ENCODE peak calls at places on chromosomes 6 and 20, in ten cellular contexts. One of them, this sample, is unnamed.

GRCh38 chr6:40733770-40734396 is 146.7 kb upstream of the LRFN2 start:
- DNase-seq in esophagus squamous epithelium: no peak
- DNase-seq in cardiac muscle cell: no peak
- DNase-seq in pancreas: no peak
- DNase-seq in fibroblast of lung: no peak
- DNase-seq in DND-41: no peak
- DNase-seq in foreskin fibroblast: no peak
- DNase-seq in tibial artery: no peak
- DNase-seq in cardiac fibroblast: no peak
- DNase-seq in H1: no peak
- DNase-seq in this sample: no peak

GRCh38 chr20:23133560-23133998 is 47.5 kb upstream of the CD93 start:
- DNase-seq in foreskin fibroblast: no peak
- DNase-seq in H1: no peak
- DNase-seq in cardiac muscle cell: no peak
- DNase-seq in fibroblast of lung: no peak
- DNase-seq in pancreas: no peak
- DNase-seq in tibial artery: no peak
- DNase-seq in esophagus squamous epithelium: no peak
- DNase-seq in cardiac fibroblast: no peak
- DNase-seq in DND-41: no peak
- DNase-seq in this sample: no peak

GRCh38 chr6:159720708-159721107 is 6.6 kb upstream of the WTAP start:
- DNase-seq in esophagus squamous epithelium: no peak
- DNase-seq in pancreas: no peak
- DNase-seq in H1: no peak
- DNase-seq in fibroblast of lung: peak; percentile 33
- DNase-seq in foreskin fibroblast: no peak
- DNase-seq in DND-41: peak; percentile 28
- DNase-seq in cardiac fibroblast: peak; percentile 49
- DNase-seq in cardiac muscle cell: peak; percentile 44
- DNase-seq in tibial artery: no peak
- DNase-seq in this sample: no peak

GRCh38 chr6:46184114-46184513 is 13.3 kb upstream of the ENPP5 start:
- DNase-seq in DND-41: no peak
- DNase-seq in H1: no peak
- DNase-seq in pancreas: no peak
- DNase-seq in cardiac muscle cell: no peak
- DNase-seq in esophagus squamous epithelium: no peak
- DNase-seq in foreskin fibroblast: peak; percentile 50
- DNase-seq in tibial artery: no peak
- DNase-seq in fibroblast of lung: peak; percentile 69
- DNase-seq in cardiac fibroblast: peak; percentile 90
- DNase-seq in this sample: peak; percentile 68

GRCh38 chr6:10521104-10521808 is at the start of gene GCNT2:
- DNase-seq in pancreas: no peak
- DNase-seq in cardiac fibroblast: no peak
- DNase-seq in esophagus squamous epithelium: no peak
- DNase-seq in fibroblast of lung: peak; percentile 41
- DNase-seq in cardiac muscle cell: peak; percentile 94
- DNase-seq in foreskin fibroblast: no peak
- DNase-seq in H1: peak; percentile 59
- DNase-seq in DND-41: no peak
- DNase-seq in tibial artery: no peak
- DNase-seq in this sample: peak; percentile 33

GRCh38 chr6:158095031-158095430 is 73.0 kb downstream of the SERAC1 start:
- DNase-seq in esophagus squamous epithelium: no peak
- DNase-seq in cardiac muscle cell: no peak
- DNase-seq in fibroblast of lung: no peak
- DNase-seq in foreskin fibroblast: no peak
- DNase-seq in tibial artery: no peak
- DNase-seq in H1: no peak
- DNase-seq in cardiac fibroblast: peak; percentile 33
- DNase-seq in DND-41: no peak
- DNase-seq in pancreas: no peak
- DNase-seq in this sample: no peak

GRCh38 chr6:134097114-134097707 is 44.8 kb upstream of the SLC2A12 start:
- DNase-seq in DND-41: peak; percentile 64
- DNase-seq in tibial artery: peak; percentile 51
- DNase-seq in cardiac muscle cell: peak; percentile 80
- DNase-seq in cardiac fibroblast: peak; percentile 86
- DNase-seq in esophagus squamous epithelium: no peak
- DNase-seq in H1: peak; percentile 71
- DNase-seq in pancreas: peak; percentile 48
- DNase-seq in fibroblast of lung: peak; percentile 83
- DNase-seq in foreskin fibroblast: peak; percentile 56
- DNase-seq in this sample: peak; percentile 56

GRCh38 chr6:33908025-33908424 is 104.2 kb upstream of the MLN start:
- DNase-seq in esophagus squamous epithelium: no peak
- DNase-seq in fibroblast of lung: no peak
- DNase-seq in tibial artery: no peak
- DNase-seq in cardiac muscle cell: no peak
- DNase-seq in cardiac fibroblast: no peak
- DNase-seq in H1: no peak
- DNase-seq in pancreas: no peak
- DNase-seq in DND-41: no peak
- DNase-seq in foreskin fibroblast: no peak
- DNase-seq in this sample: no peak

GRCh38 chr6:169291639-169292339 is 38.1 kb upstream of the THBS2 start:
- DNase-seq in cardiac fibroblast: peak; percentile 26
- DNase-seq in pancreas: no peak
- DNase-seq in fibroblast of lung: no peak
- DNase-seq in DND-41: no peak
- DNase-seq in foreskin fibroblast: peak; percentile 37
- DNase-seq in H1: no peak
- DNase-seq in esophagus squamous epithelium: no peak
- DNase-seq in tibial artery: no peak
- DNase-seq in cardiac muscle cell: no peak
- DNase-seq in this sample: no peak

GRCh38 chr6:128339635-128340436 is 180.6 kb downstream of the PTPRK start:
- DNase-seq in H1: no peak
- DNase-seq in DND-41: no peak
- DNase-seq in tibial artery: no peak
- DNase-seq in cardiac muscle cell: no peak
- DNase-seq in foreskin fibroblast: no peak
- DNase-seq in esophagus squamous epithelium: no peak
- DNase-seq in pancreas: no peak
- DNase-seq in cardiac fibroblast: no peak
- DNase-seq in fibroblast of lung: peak; percentile 91
- DNase-seq in this sample: no peak

GRCh38 chr6:43299338-43300293 is 1.6 kb downstream of the SLC22A7 start:
- DNase-seq in H1: no peak
- DNase-seq in fibroblast of lung: no peak
- DNase-seq in cardiac fibroblast: no peak
- DNase-seq in cardiac muscle cell: no peak
- DNase-seq in esophagus squamous epithelium: no peak
- DNase-seq in foreskin fibroblast: no peak
- DNase-seq in tibial artery: no peak
- DNase-seq in DND-41: no peak
- DNase-seq in pancreas: no peak
- DNase-seq in this sample: no peak

GRCh38 chr20:41142241-41142640 is 4.9 kb downstream of the PLCG1 start:
- DNase-seq in cardiac muscle cell: no peak
- DNase-seq in fibroblast of lung: no peak
- DNase-seq in DND-41: peak; percentile 40
- DNase-seq in pancreas: no peak
- DNase-seq in cardiac fibroblast: no peak
- DNase-seq in foreskin fibroblast: no peak
- DNase-seq in tibial artery: no peak
- DNase-seq in esophagus squamous epithelium: no peak
- DNase-seq in H1: no peak
- DNase-seq in this sample: no peak

GRCh38 chr6:111871725-111872520 is 1.3 kb downstream of the FYN start:
- DNase-seq in esophagus squamous epithelium: no peak
- DNase-seq in DND-41: peak; percentile 68
- DNase-seq in H1: peak; percentile 66
- DNase-seq in cardiac fibroblast: peak; percentile 25
- DNase-seq in cardiac muscle cell: peak; percentile 45
- DNase-seq in fibroblast of lung: peak; percentile 42
- DNase-seq in tibial artery: peak; percentile 48
- DNase-seq in pancreas: no peak
- DNase-seq in foreskin fibroblast: peak; percentile 24
- DNase-seq in this sample: peak; percentile 29

GRCh38 chr6:84870693-84871092 is 106.3 kb upstream of the TBX18 start:
- DNase-seq in cardiac fibroblast: no peak
- DNase-seq in DND-41: no peak
- DNase-seq in pancreas: no peak
- DNase-seq in cardiac muscle cell: no peak
- DNase-seq in esophagus squamous epithelium: no peak
- DNase-seq in tibial artery: no peak
- DNase-seq in H1: no peak
- DNase-seq in fibroblast of lung: no peak
- DNase-seq in foreskin fibroblast: no peak
- DNase-seq in this sample: no peak
- TF ChIP-seq CTCF in cardiac fibroblast: no peak
- TF ChIP-seq CTCF in DND-41: no peak
- TF ChIP-seq CTCF in pancreas: no peak
- TF ChIP-seq CTCF in cardiac muscle cell: no peak
- TF ChIP-seq CTCF in esophagus squamous epithelium: no peak
- TF ChIP-seq CTCF in tibial artery: no peak
- TF ChIP-seq CTCF in H1: no peak
- TF ChIP-seq CTCF in fibroblast of lung: no peak
- TF ChIP-seq CTCF in foreskin fibroblast: no peak
- TF ChIP-seq CTCF in this sample: peak; percentile 15

DNA sequence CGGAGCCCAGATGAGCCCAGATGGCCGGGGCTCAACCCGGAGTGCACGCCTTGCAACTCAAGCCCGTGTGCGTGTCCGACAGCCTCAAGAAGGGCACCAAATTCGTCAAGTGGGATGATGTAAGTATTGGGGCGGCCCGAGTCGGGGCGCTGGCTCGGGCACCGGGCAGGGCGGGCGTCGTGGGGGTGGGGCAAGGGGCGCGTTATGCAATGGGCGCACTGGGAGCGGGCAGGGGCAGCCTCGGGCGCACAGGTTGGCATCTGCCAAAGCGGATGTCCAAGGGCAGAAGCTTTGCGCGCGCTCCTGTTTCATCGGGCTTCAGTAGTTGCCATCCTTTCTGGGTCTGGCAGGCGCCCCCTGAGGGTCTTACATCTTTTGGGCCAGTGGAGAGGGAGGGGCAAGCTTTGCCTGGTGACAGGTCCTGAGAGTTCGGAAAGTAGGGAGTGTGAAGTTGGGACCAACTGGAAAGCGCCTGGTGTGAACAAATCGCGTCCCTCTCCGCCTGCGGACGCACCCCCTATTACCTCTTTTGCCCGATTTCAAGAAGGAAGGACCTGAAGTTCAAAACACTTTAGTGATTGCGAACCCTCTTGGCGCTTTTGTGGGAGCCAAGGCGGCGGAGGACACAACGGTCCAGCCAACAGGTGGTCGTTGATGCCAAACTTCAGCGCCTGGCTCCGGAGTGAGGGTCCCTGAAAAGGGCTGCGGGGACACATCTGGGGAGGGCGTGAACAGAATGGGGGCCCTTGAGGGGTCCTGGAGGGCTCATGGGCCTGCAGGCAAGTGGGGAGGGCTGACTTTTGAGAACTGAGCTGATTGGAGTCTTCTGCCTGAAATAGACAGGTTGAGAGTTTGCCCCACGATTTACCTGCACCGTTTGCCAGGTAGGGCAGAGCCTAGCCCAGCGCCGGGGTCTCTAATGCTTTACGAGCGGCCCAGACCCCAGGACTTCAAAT is 844 bp downstream of the PLCB1 start:
- DNase-seq in pancreas: peak; percentile 68
- DNase-seq in tibial artery: peak; percentile 27
- DNase-seq in H1: no peak
- DNase-seq in cardiac muscle cell: peak; percentile 50
- DNase-seq in fibroblast of lung: peak; percentile 53
- DNase-seq in esophagus squamous epithelium: no peak
- DNase-seq in foreskin fibroblast: no peak
- DNase-seq in cardiac fibroblast: peak; percentile 53
- DNase-seq in DND-41: peak; percentile 66
- DNase-seq in this sample: no peak
- H3K4me3 ChIP-seq in pancreas: peak overlapping the region; percentile 85
- H3K4me3 ChIP-seq in tibial artery: peak overlapping the region; percentile 66
- H3K4me3 ChIP-seq in H1: peak overlapping the region; percentile 58
- H3K4me3 ChIP-seq in cardiac muscle cell: peak overlapping the region; percentile 59
- H3K4me3 ChIP-seq in fibroblast of lung: peak overlapping the region; percentile 45
- H3K4me3 ChIP-seq in esophagus squamous epithelium: peak overlapping the region; percentile 85
- H3K4me3 ChIP-seq in foreskin fibroblast: peak overlapping the region; percentile 58
- H3K4me3 ChIP-seq in cardiac fibroblast: peak overlapping the region; percentile 69
- H3K4me3 ChIP-seq in DND-41: peak overlapping the region; percentile 45
- H3K4me3 ChIP-seq in this sample: peak overlapping the region; percentile 58

DNA sequence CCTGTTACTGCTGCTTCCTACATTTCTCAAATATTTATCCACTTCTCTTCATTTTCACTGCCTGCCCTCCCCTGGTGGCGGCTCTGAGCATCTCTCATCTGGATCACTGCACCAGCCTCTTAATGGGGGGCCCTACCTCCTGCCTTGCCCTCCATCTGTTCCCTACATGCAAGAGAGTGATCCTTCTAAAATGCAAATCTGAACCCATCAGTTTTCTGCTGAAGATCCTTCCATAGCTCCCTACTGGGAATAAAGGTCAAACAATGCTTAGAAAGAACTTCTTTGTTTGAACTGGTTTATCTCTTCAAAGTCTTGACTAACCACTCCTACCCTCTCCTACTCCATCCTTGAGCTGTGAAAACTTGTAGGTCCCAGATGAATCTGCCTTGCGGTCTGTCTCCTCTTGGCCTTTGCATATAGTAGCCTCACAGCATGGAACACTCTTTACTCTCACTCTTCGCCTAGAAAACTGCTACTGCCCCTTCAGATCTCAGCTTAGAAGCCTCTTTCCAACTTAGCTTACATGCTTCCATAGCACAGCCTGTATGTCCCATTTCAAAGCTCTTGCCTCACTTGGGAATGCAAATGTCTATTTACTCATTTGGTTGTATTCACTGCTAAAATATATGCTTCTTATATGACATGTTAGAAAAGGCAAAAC is 119.3 kb downstream of the QRSL1 start:
- DNase-seq in H1: peak; percentile 56
- DNase-seq in cardiac muscle cell: no peak
- DNase-seq in fibroblast of lung: no peak
- DNase-seq in foreskin fibroblast: no peak
- DNase-seq in pancreas: no peak
- DNase-seq in esophagus squamous epithelium: no peak
- DNase-seq in cardiac fibroblast: no peak
- DNase-seq in DND-41: no peak
- DNase-seq in tibial artery: no peak
- DNase-seq in this sample: no peak
- TF ChIP-seq CTCF in H1: peak; percentile 45
- TF ChIP-seq CTCF in cardiac muscle cell: no peak
- TF ChIP-seq CTCF in fibroblast of lung: no peak
- TF ChIP-seq CTCF in foreskin fibroblast: no peak
- TF ChIP-seq CTCF in pancreas: no peak
- TF ChIP-seq CTCF in esophagus squamous epithelium: no peak
- TF ChIP-seq CTCF in cardiac fibroblast: peak; percentile 36
- TF ChIP-seq CTCF in DND-41: peak; percentile 6
- TF ChIP-seq CTCF in tibial artery: no peak
- TF ChIP-seq CTCF in this sample: peak; percentile 31

DNA sequence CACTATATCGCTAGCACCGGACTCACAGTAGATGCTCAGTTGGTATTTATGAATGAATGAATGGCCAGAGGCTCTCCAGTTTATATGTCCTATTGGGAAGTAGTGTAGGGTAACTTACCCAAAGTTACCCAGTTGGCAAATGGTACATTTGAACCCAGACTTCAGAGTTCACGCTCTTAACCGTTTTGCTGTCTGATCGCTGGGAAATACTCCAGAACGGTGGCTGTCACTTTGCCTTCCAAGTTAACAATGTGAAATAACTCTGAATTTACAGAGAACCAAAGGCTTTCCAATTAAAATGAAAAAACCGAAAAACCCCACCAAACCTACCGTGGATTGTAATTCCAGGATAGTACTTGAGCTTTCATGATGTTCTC is 1.6 kb downstream of the VAPB start:
- DNase-seq in esophagus squamous epithelium: no peak
- DNase-seq in fibroblast of lung: no peak
- DNase-seq in DND-41: no peak
- DNase-seq in foreskin fibroblast: no peak
- DNase-seq in H1: no peak
- DNase-seq in cardiac fibroblast: no peak
- DNase-seq in cardiac muscle cell: no peak
- DNase-seq in tibial artery: no peak
- DNase-seq in pancreas: no peak
- DNase-seq in this sample: no peak
- H3K4me3 ChIP-seq in esophagus squamous epithelium: peak overlapping the region; percentile 81
- H3K4me3 ChIP-seq in fibroblast of lung: no peak overlapping the region
- H3K4me3 ChIP-seq in DND-41: peak overlapping the region; percentile 61
- H3K4me3 ChIP-seq in foreskin fibroblast: peak overlapping the region; percentile 64
- H3K4me3 ChIP-seq in H1: no peak overlapping the region
- H3K4me3 ChIP-seq in cardiac fibroblast: no peak overlapping the region
- H3K4me3 ChIP-seq in cardiac muscle cell: no peak overlapping the region
- H3K4me3 ChIP-seq in tibial artery: no peak overlapping the region
- H3K4me3 ChIP-seq in pancreas: peak overlapping the region; percentile 91
- H3K4me3 ChIP-seq in this sample: no peak overlapping the region